ENCODE peak calls at places on chromosome 1, in eight cellular contexts. V is mucosa of descending colon, Y is AG09309, N is cardiac fibroblast, T is ovary, W is vagina, M is fibroblast of the aortic adventitia, X is breast epithelium. B is an unnamed sample.

GRCh38 chr1:116489231-116489697 is 81.6 kb downstream of the CD58 start:
- DNase-seq in V (no peak), Y (no peak), N (peak), T (no peak), W (no peak), M (no peak), X (peak), B (no peak)

GRCh38 chr1:100895540-100896480 is at the start of gene SLC30A7:
- DNase-seq in V (peak), Y (peak), N (peak), T (peak), W (peak), M (peak), X (peak), B (peak)

GRCh38 chr1:201882665-201883132 is 6.0 kb upstream of the SHISA4 start:
- DNase-seq in V (no peak), Y (peak), N (peak), T (no peak), W (peak), M (peak), X (no peak), B (peak)

GRCh38 chr1:1491601-1492000 is 20.0 kb downstream of the ATAD3B start:
- DNase-seq in V (no peak), Y (no peak), N (no peak), T (no peak), W (no peak), M (no peak), X (no peak), B (no peak)

GRCh38 chr1:109397451-109398342 is at the start of gene SORT1:
- DNase-seq in V (peak), Y (no peak), N (peak), T (peak), W (no peak), M (peak), X (peak), B (no peak)

GRCh38 chr1:231106347-231106746 is 55.5 kb upstream of the TRIM67 start:
- DNase-seq in V (no peak), Y (peak), N (peak), T (no peak), W (peak), M (peak), X (no peak), B (peak)

GRCh38 chr1:41241748-41242644 is at the start of gene SCMH1:
- DNase-seq in V (peak), Y (no peak), N (peak), T (peak), W (no peak), M (peak), X (no peak), B (no peak)

GRCh38 chr1:219271914-219272545 is 98.4 kb downstream of the LYPLAL1 start:
- DNase-seq in V (no peak), Y (no peak), N (no peak), T (no peak), W (no peak), M (peak), X (no peak), B (no peak)

GRCh38 chr1:168348146-168348709 is 67.6 kb downstream of the TBX19 start:
- DNase-seq in V (no peak), Y (no peak), N (peak), T (no peak), W (no peak), M (no peak), X (no peak), B (no peak)

GRCh38 chr1:58442114-58442513 is 104.4 kb downstream of the OMA1 start:
- DNase-seq in V (no peak), Y (no peak), N (no peak), T (no peak), W (no peak), M (no peak), X (no peak), B (no peak)

GRCh38 chr1:76144233-76144632 is 69.7 kb downstream of the ST6GALNAC3 start:
- DNase-seq in V (no peak), Y (no peak), N (no peak), T (no peak), W (no peak), M (no peak), X (no peak), B (no peak)

GRCh38 chr1:246320286-246320685 is 186.8 kb downstream of the SMYD3 start:
- DNase-seq in V (no peak), Y (no peak), N (peak), T (no peak), W (no peak), M (no peak), X (no peak), B (no peak)

GRCh38 chr1:36869054-36869453 is 165.3 kb downstream of the GRIK3 start:
- DNase-seq in V (no peak), Y (no peak), N (no peak), T (no peak), W (no peak), M (no peak), X (no peak), B (no peak)

GRCh38 chr1:39681999-39682398 is 9.2 kb downstream of the HPCAL4 start:
- DNase-seq in V (no peak), Y (no peak), N (no peak), T (no peak), W (no peak), M (no peak), X (no peak), B (no peak)

GRCh38 chr1:244255426-244255965 is 196.2 kb downstream of the ADSS2 start:
- DNase-seq in V (no peak), Y (no peak), N (no peak), T (no peak), W (no peak), M (no peak), X (no peak), B (no peak)

GRCh38 chr1:225954753-225955152 is 13.7 kb upstream of the LEFTY2 start:
- DNase-seq in V (no peak), Y (no peak), N (no peak), T (no peak), W (no peak), M (no peak), X (no peak), B (no peak)

GRCh38 chr1:209685835-209686234 is 10.6 kb downstream of the G0S2 start:
- DNase-seq in V (no peak), Y (no peak), N (no peak), T (no peak), W (no peak), M (no peak), X (no peak), B (no peak)

GRCh38 chr1:165129568-165130164 is 226.8 kb downstream of the LMX1A start:
- DNase-seq in V (peak), Y (no peak), N (peak), T (no peak), W (no peak), M (peak), X (peak), B (no peak)

GRCh38 chr1:63779872-63780271 is 6.1 kb downstream of the ROR1 start:
- DNase-seq in V (no peak), Y (no peak), N (no peak), T (no peak), W (no peak), M (peak), X (no peak), B (no peak)

GRCh38 chr1:112444269-112444668 is 48.3 kb downstream of the CTTNBP2NL start:
- DNase-seq in V (no peak), Y (no peak), N (peak), T (no peak), W (no peak), M (peak), X (no peak), B (no peak)

GRCh38 chr1:93591291-93591832 is 90.3 kb downstream of the BCAR3 start:
- DNase-seq in V (no peak), Y (no peak), N (no peak), T (no peak), W (no peak), M (no peak), X (no peak), B (no peak)

GRCh38 chr1:117241512-117241911 is 30.8 kb upstream of the VTCN1 start:
- DNase-seq in V (no peak), Y (no peak), N (no peak), T (no peak), W (no peak), M (no peak), X (no peak), B (no peak)

GRCh38 chr1:21838359-21839157 is 26.5 kb downstream of the LDLRAD2 start:
- DNase-seq in V (no peak), Y (no peak), N (no peak), T (no peak), W (no peak), M (no peak), X (no peak), B (no peak)

GRCh38 chr1:211210052-211210451 is 49.1 kb upstream of the RCOR3 start:
- DNase-seq in V (no peak), Y (no peak), N (no peak), T (no peak), W (no peak), M (no peak), X (no peak), B (no peak)

GRCh38 chr1:22457356-22457755 is 5.7 kb downstream of the ZBTB40 start:
- DNase-seq in V (no peak), Y (no peak), N (peak), T (no peak), W (no peak), M (peak), X (no peak), B (no peak)

GRCh38 chr1:230823421-230823820 is 44.9 kb downstream of the C1orf198 start:
- DNase-seq in V (no peak), Y (no peak), N (no peak), T (no peak), W (peak), M (peak), X (no peak), B (no peak)

GRCh38 chr1:41322835-41323234 is 38.4 kb upstream of the FOXO6 start:
- DNase-seq in V (peak), Y (no peak), N (peak), T (no peak), W (no peak), M (no peak), X (no peak), B (no peak)

GRCh38 chr1:43527111-43527878 is 3.4 kb upstream of the PTPRF start:
- DNase-seq in V (peak), Y (no peak), N (no peak), T (no peak), W (no peak), M (no peak), X (no peak), B (no peak)

GRCh38 chr1:203364013-203364730 is 13.2 kb upstream of the FMOD start:
- DNase-seq in V (peak), Y (no peak), N (no peak), T (peak), W (no peak), M (no peak), X (no peak), B (no peak)

GRCh38 chr1:198663996-198664789 is 25.4 kb downstream of the PTPRC start:
- DNase-seq in V (no peak), Y (no peak), N (no peak), T (no peak), W (no peak), M (no peak), X (no peak), B (no peak)

GRCh38 chr1:53629101-53629691 is 109.8 kb downstream of the GLIS1 start:
- DNase-seq in V (no peak), Y (no peak), N (no peak), T (no peak), W (peak), M (no peak), X (peak), B (no peak)

GRCh38 chr1:228804640-228805413 is 69.5 kb downstream of the RHOU start:
- DNase-seq in V (no peak), Y (no peak), N (no peak), T (peak), W (peak), M (peak), X (no peak), B (no peak)

GRCh38 chr1:72018562-72018961 is 263.8 kb downstream of the NEGR1 start:
- DNase-seq in V (no peak), Y (no peak), N (no peak), T (no peak), W (no peak), M (no peak), X (no peak), B (no peak)

GRCh38 chr1:189962171-189962570 is 515.5 kb downstream of the BRINP3 start:
- DNase-seq in V (no peak), Y (no peak), N (peak), T (no peak), W (no peak), M (peak), X (no peak), B (peak)

GRCh38 chr1:208231929-208232360 is 12.2 kb downstream of the PLXNA2 start:
- DNase-seq in V (no peak), Y (no peak), N (peak), T (no peak), W (no peak), M (peak), X (no peak), B (no peak)

GRCh38 chr1:37002898-37003297 is 31.4 kb downstream of the GRIK3 start:
- DNase-seq in V (no peak), Y (no peak), N (no peak), T (no peak), W (no peak), M (no peak), X (no peak), B (no peak)

GRCh38 chr1:200029035-200029623 is 1.6 kb downstream of the NR5A2 start:
- DNase-seq in V (peak), Y (no peak), N (no peak), T (no peak), W (no peak), M (no peak), X (no peak), B (no peak)

GRCh38 chr1:3471356-3472087 is 17.1 kb downstream of the ARHGEF16 start:
- DNase-seq in V (peak), Y (no peak), N (peak), T (no peak), W (no peak), M (peak), X (no peak), B (no peak)
- TF ChIP-seq CTCF in V (no peak), Y (peak), N (peak), T (peak), W (peak), M (peak), X (no peak), B (peak)

GRCh38 chr1:150979723-150980056 is 2.4 kb upstream of the ANXA9 start:
- DNase-seq in V (no peak), Y (no peak), N (no peak), T (no peak), W (no peak), M (no peak), X (no peak), B (no peak)
- H3K4me3 ChIP-seq in V (no peak), Y (no peak), N (no peak), T (no peak), W (no peak), M (no peak), X (no peak), B (no peak)

GRCh38 chr1:7398982-7399381 is 372.1 kb upstream of the VAMP3 start:
- DNase-seq in V (no peak), Y (no peak), N (no peak), T (no peak), W (no peak), M (no peak), X (no peak), B (no peak)

GRCh38 chr1:7401814-7402547 is 369.1 kb upstream of the VAMP3 start:
- DNase-seq in V (no peak), Y (peak), N (peak), T (no peak), W (peak), M (peak), X (no peak), B (peak)

GRCh38 chr1:7400566-7400965 is 370.5 kb upstream of the VAMP3 start:
- DNase-seq in V (no peak), Y (no peak), N (no peak), T (no peak), W (peak), M (no peak), X (no peak), B (no peak)

GRCh38 chr1:7402548-7402850 is 368.6 kb upstream of the VAMP3 start:
- DNase-seq in V (no peak), Y (no peak), N (no peak), T (no peak), W (no peak), M (no peak), X (no peak), B (no peak)

DNA sequence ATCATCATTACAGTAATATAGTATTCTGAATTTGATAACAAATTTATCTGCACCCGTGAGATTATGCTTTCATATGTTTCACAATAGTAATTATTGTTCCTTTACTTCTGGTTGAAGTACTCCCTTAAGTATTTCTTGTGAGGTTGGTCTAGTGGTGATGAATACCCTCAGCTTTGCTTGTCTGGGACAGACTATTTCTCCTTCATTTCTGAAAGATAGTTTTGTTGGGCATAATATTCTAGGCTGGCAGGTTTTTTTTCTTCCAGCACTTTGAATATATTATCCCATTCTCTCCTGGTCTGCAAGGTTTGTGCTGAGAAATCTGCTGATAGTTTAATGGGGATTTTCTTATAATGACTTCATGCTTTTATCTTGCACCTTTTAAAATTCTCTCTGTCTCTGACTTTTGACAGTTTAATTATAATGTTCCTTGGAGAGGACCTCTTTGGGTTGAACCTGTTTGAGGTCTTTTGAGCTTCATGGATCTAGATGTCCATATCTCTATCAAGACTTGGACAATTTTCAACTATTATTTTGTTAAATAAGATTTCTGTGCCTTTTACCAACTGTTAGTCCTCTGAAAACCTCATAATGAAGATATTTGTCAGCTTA is 371.5 kb upstream of the VAMP3 start:
- DNase-seq in V (no peak), Y (no peak), N (no peak), T (no peak), W (no peak), M (no peak), X (no peak), B (no peak)
- TF ChIP-seq CTCF in V (no peak), Y (no peak), N (no peak), T (no peak), W (no peak), M (no peak), X (no peak), B (no peak)

DNA sequence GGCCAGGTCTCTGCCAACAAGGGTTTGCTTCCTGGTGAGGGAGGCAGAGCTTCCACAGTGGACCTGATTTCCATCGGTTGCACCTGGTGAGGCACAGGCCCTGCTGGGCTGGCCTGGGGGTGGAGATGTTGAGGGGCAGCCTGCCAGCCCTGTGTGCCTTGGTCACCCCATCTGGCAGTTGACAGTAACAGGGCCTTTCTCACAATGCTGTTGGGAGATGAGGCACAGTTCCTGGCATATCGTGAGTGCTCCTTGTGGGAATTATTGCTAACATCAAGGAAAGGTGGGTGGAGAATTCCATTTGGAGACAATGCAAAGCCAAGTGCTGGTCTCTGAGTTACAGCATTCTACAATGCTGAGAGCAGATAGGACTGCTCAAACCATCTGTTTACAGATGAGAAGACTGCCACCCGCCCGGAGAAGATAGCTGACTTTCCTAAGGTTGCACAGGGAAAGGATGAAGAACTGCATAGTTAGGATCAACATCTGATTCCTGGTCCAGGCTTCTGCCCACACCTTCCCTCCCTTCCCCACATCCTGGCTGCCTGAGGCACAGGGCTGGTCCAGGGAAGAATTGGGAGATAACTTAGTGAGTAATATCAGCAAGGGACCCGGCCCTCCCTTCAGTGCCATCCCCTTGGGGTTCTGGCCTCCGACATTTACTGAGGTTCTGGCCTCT is 1.8 kb downstream of the SERINC2 start:
- DNase-seq in V (no peak), Y (no peak), N (no peak), T (no peak), W (no peak), M (peak), X (no peak), B (no peak)
- H3K4me3 ChIP-seq in V (no peak), Y (no peak), N (peak), T (no peak), W (no peak), M (no peak), X (no peak), B (no peak)

GRCh38 chr1:47579809-47580208 is 142.0 kb downstream of the FOXD2 start:
- DNase-seq in V (no peak), Y (no peak), N (no peak), T (no peak), W (no peak), M (no peak), X (no peak), B (no peak)

GRCh38 chr1:47576758-47577115 is 138.9 kb downstream of the FOXD2 start:
- DNase-seq in V (no peak), Y (no peak), N (no peak), T (no peak), W (no peak), M (no peak), X (no peak), B (no peak)

GRCh38 chr1:47577310-47578025 is 139.6 kb downstream of the FOXD2 start:
- DNase-seq in V (no peak), Y (no peak), N (no peak), T (no peak), W (no peak), M (no peak), X (no peak), B (no peak)

GRCh38 chr1:47578862-47579419 is 141.1 kb downstream of the FOXD2 start:
- DNase-seq in V (no peak), Y (no peak), N (no peak), T (no peak), W (no peak), M (no peak), X (peak), B (no peak)

DNA sequence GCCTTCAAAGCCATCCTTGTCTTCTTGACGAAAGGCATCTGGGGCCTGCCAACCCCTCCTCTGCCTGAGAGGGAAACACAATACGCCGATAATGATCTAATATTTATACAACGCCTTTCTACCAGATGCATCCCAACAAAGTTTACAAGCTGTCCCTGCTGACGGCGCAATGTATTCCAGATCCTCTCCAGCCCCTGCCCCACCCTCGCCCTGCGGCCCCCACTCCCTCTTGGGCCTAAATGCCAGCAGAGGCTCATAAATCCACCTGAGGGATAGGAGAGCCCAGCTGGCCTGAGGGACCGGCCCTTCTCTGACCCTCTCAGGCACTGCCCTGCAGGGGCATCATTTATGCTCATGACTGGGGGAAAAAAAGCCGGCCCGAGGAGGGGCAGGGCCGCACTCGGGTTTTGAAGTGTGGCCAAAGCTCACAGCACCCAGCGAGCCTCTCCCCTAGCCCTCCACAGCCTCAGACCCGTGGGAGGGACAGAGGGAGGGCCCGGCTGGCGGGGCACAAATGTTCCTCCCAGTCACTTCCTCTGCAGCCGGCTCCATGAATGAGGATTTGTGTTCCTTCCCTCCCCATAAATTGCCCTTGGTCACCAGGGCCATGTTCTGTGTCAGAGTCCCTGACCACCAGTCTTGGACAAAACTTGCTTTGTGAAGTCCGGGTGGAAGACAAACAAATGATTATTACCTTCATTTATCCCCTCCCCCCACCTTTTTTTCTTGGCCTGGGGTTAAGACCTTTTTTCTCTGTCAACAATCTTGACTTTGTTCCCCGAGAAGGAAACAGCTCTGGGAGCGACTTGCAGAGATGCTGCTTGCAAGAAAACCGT is 140.4 kb downstream of the FOXD2 start:
- DNase-seq in V (no peak), Y (no peak), N (no peak), T (no peak), W (no peak), M (no peak), X (peak), B (no peak)
- TF ChIP-seq CTCF in V (no peak), Y (no peak), N (no peak), T (no peak), W (no peak), M (no peak), X (no peak), B (no peak)

GRCh38 chr1:68229927-68230812 is 2.2 kb downstream of the WLS start:
- DNase-seq in V (no peak), Y (no peak), N (peak), T (peak), W (no peak), M (peak), X (no peak), B (no peak)
- H3K4me3 ChIP-seq in V (no peak), Y (peak), N (peak), T (peak), W (peak), M (peak), X (peak), B (peak)